ENCODE peak calls at places on chromosomes 3 and 15, in eight cellular contexts. U, O, W, I, R, M, D and V are unnamed samples.
A peak's percentile ranks its signal among the peaks of the same experiment; 100 is the strongest.

GRCh38 chr3:169026543-169027181 is 636.9 kb downstream of the MECOM start:
- DNase-seq in U (peak; percentile 87), O (peak; percentile 96), W (no peak), I (peak; percentile 77), R (no peak), M (no peak), D (peak; percentile 4), V (peak; percentile 21)

GRCh38 chr3:45800611-45801010 is 4.3 kb upstream of the SLC6A20 start:
- DNase-seq in U (no peak), O (no peak), W (no peak), I (no peak), R (no peak), M (no peak), D (no peak), V (peak; percentile 49)

GRCh38 chr15:90214553-90215205 is 13.5 kb downstream of the SEMA4B start:
- DNase-seq in U (peak; percentile 22), O (peak; percentile 19), W (no peak), I (no peak), R (no peak), M (no peak), D (no peak), V (no peak)

GRCh38 chr3:64814360-64814759 is 126.6 kb upstream of the ADAMTS9 start:
- DNase-seq in U (no peak), O (no peak), W (no peak), I (no peak), R (no peak), M (no peak), D (no peak), V (no peak)

GRCh38 chr3:179730508-179730907 is 77.7 kb downstream of the USP13 start:
- DNase-seq in U (no peak), O (no peak), W (no peak), I (no peak), R (no peak), M (no peak), D (no peak), V (no peak)

GRCh38 chr3:75042941-75043340 is 428.5 kb upstream of the CNTN3 start:
- DNase-seq in U (no peak), O (no peak), W (no peak), I (no peak), R (no peak), M (no peak), D (no peak), V (no peak)

GRCh38 chr3:47910777-47911440 is 105.3 kb downstream of the MAP4 start:
- DNase-seq in U (peak; percentile 87), O (peak; percentile 84), W (no peak), I (peak; percentile 63), R (no peak), M (no peak), D (no peak), V (peak; percentile 56)

GRCh38 chr15:71756574-71757352 is 53.6 kb upstream of the NR2E3 start:
- DNase-seq in U (no peak), O (no peak), W (no peak), I (no peak), R (no peak), M (no peak), D (no peak), V (no peak)

GRCh38 chr3:102225407-102226132 is 209.2 kb upstream of the ZPLD1 start:
- DNase-seq in U (peak; percentile 53), O (peak; percentile 90), W (no peak), I (peak; percentile 42), R (no peak), M (no peak), D (peak; percentile 52), V (no peak)